ENCODE peak calls at places on chromosomes 4 and X, in five cellular contexts. W is activated CD4-positive, alpha-beta T cell treated with anti-CD3 and anti-CD28 coated beads for 48 hours; M is left ventricle myocardium superior; V is A172; C is putamen. B is an unnamed sample.

GRCh38 chr4:85776091-85776490 is 301.1 kb downstream of the ARHGAP24 start:
- DNase-seq in W (no peak), M (no peak), V (no peak), C (no peak), B (peak)

GRCh38 chr4:183426507-183426906 is 17.9 kb upstream of the CDKN2AIP start:
- DNase-seq in W (no peak), M (no peak), V (no peak), C (no peak), B (no peak)

GRCh38 chrX:103149652-103150051 is 56.7 kb upstream of the NXF3 start:
- DNase-seq in W (no peak), M (no peak), V (no peak), C (no peak), B (no peak)

GRCh38 chr4:78687818-78688217 is 88.3 kb upstream of the BMP2K start:
- DNase-seq in W (no peak), M (no peak), V (no peak), C (no peak), B (no peak)

GRCh38 chr4:161577604-161578301 is 586.0 kb downstream of the FSTL5 start:
- DNase-seq in W (no peak), M (no peak), V (peak), C (no peak), B (peak)

GRCh38 chr4:140078366-140078765 is 75.6 kb downstream of the MAML3 start:
- DNase-seq in W (no peak), M (peak), V (no peak), C (no peak), B (peak)

GRCh38 chr4:111230265-111230664 is 607.4 kb upstream of the PITX2 start:
- DNase-seq in W (no peak), M (no peak), V (peak), C (no peak), B (peak)

GRCh38 chr4:55444822-55445221 is 49.1 kb downstream of the TMEM165 start:
- DNase-seq in W (no peak), M (no peak), V (peak), C (no peak), B (peak)

GRCh38 chr4:104457308-104457981 is 37.2 kb downstream of the CXXC4 start:
- DNase-seq in W (no peak), M (no peak), V (no peak), C (no peak), B (no peak)

GRCh38 chr4:169305651-169306050 is 34.9 kb upstream of the SH3RF1 start:
- DNase-seq in W (no peak), M (no peak), V (no peak), C (no peak), B (peak)

GRCh38 chrX:9465380-9466114 is 689 bp downstream of the TBL1X start:
- DNase-seq in W (peak), M (peak), V (no peak), C (no peak), B (no peak)

GRCh38 chrX:119870626-119871131 is 854 bp downstream of the RNF113A start:
- DNase-seq in W (peak), M (no peak), V (no peak), C (no peak), B (peak)

GRCh38 chr4:121375262-121375661 is 5.6 kb downstream of the QRFPR start:
- DNase-seq in W (no peak), M (no peak), V (peak), C (no peak), B (no peak)

GRCh38 chr4:28774344-28774743 is 1913.7 kb downstream of the STIM2 start:
- DNase-seq in W (no peak), M (no peak), V (no peak), C (no peak), B (no peak)

GRCh38 chr4:61320154-61320553 is 120.0 kb downstream of the ADGRL3 start:
- DNase-seq in W (no peak), M (no peak), V (no peak), C (no peak), B (peak)

GRCh38 chrX:150364347-150365050 is 1.4 kb downstream of the MAMLD1 start:
- DNase-seq in W (peak), M (peak), V (peak), C (peak), B (peak)

GRCh38 chr4:102535398-102536082 is 34.4 kb downstream of the NFKB1 start:
- DNase-seq in W (no peak), M (no peak), V (peak), C (no peak), B (peak)

GRCh38 chr4:54067163-54067562 is 2.8 kb upstream of the CHIC2 start:
- DNase-seq in W (no peak), M (peak), V (peak), C (peak), B (peak)

GRCh38 chr4:1081689-1082040 is 31.7 kb downstream of the RNF212 start:
- DNase-seq in W (peak), M (no peak), V (no peak), C (no peak), B (peak)

GRCh38 chr4:158775091-158775651 is 6.3 kb downstream of the FNIP2 start:
- DNase-seq in W (no peak), M (no peak), V (peak), C (peak), B (peak)

GRCh38 chr4:7426525-7427171 is 8.1 kb downstream of the PSAPL1 start:
- DNase-seq in W (no peak), M (no peak), V (no peak), C (no peak), B (no peak)

GRCh38 chrX:126719208-126719607 is 100.3 kb upstream of the PRR32 start:
- DNase-seq in W (no peak), M (no peak), V (no peak), C (no peak), B (no peak)

GRCh38 chrX:140141444-140142029 is 176.2 kb upstream of the CXorf66 start:
- DNase-seq in W (peak), M (no peak), V (peak), C (peak), B (peak)

GRCh38 chrX:143994206-143994605 is 110.3 kb downstream of the UBE2NL start:
- DNase-seq in W (no peak), M (no peak), V (no peak), C (no peak), B (no peak)

GRCh38 chrX:140440891-140441290 is 64.0 kb downstream of the SOX3 start:
- DNase-seq in W (no peak), M (no peak), V (no peak), C (no peak), B (peak)

GRCh38 chr4:146053901-146054300 is 115.3 kb upstream of the ZNF827 start:
- DNase-seq in W (no peak), M (no peak), V (no peak), C (no peak), B (peak)

GRCh38 chr4:187417761-187418160 is 577.8 kb upstream of the ZFP42 start:
- DNase-seq in W (no peak), M (no peak), V (no peak), C (no peak), B (no peak)

GRCh38 chrX:25158635-25159034 is 142.9 kb upstream of the ARX start:
- DNase-seq in W (no peak), M (no peak), V (peak), C (no peak), B (no peak)

GRCh38 chr4:87038837-87039715 is 104.3 kb downstream of the AFF1 start:
- DNase-seq in W (no peak), M (peak), V (peak), C (peak), B (peak)

GRCh38 chr4:20754091-20754490 is 53.8 kb downstream of the PACRGL start:
- DNase-seq in W (no peak), M (no peak), V (no peak), C (no peak), B (no peak)

GRCh38 chrX:123425904-123426303 is 241.8 kb downstream of the GRIA3 start:
- DNase-seq in W (no peak), M (no peak), V (no peak), C (peak), B (no peak)

GRCh38 chrX:102338162-102338561 is 91.2 kb downstream of the NXF2 start:
- DNase-seq in W (no peak), M (no peak), V (no peak), C (no peak), B (no peak)

GRCh38 chr4:39526810-39527295 is 386 bp downstream of the UGDH start:
- DNase-seq in W (peak), M (no peak), V (peak), C (no peak), B (no peak)

GRCh38 chr4:87498446-87498900 is 30.7 kb downstream of the SPARCL1 start:
- DNase-seq in W (no peak), M (no peak), V (no peak), C (no peak), B (peak)

GRCh38 chrX:39427492-39428289 is 626.4 kb downstream of the MID1IP1 start:
- DNase-seq in W (peak), M (no peak), V (peak), C (no peak), B (peak)

GRCh38 chr4:42151568-42152506 is 618 bp downstream of the BEND4 start:
- DNase-seq in W (peak), M (no peak), V (no peak), C (no peak), B (no peak)

GRCh38 chr4:16461362-16461761 is 235.1 kb upstream of the TAPT1 start:
- DNase-seq in W (no peak), M (no peak), V (no peak), C (no peak), B (no peak)

GRCh38 chr4:6369035-6369434 is 99.4 kb downstream of the WFS1 start:
- DNase-seq in W (no peak), M (no peak), V (no peak), C (no peak), B (no peak)

GRCh38 chr4:168679397-168680176 is 182.7 kb downstream of the PALLD start:
- DNase-seq in W (no peak), M (no peak), V (no peak), C (no peak), B (peak)

B was measured in IMR-90.